ENCODE peak calls at places on chromosomes 7 and 10, in seven cellular contexts. J is GM03348, D is suprapubic skin, X is GM19239, E is naive B cell, O is AG10803, H is AG04449. G is an unnamed sample.

GRCh38 chr7:95686109-95686508 is 86.2 kb upstream of the DYNC1I1 start:
- DNase-seq in E (peak; percentile 43), J (peak; percentile 37), O (peak; percentile 61), X (no peak), D (no peak), H (peak; percentile 9), G (no peak)

GRCh38 chr10:38147686-38148085 is 53.5 kb downstream of the ZNF37A start:
- DNase-seq in D (no peak), H (no peak), X (no peak), O (no peak), E (no peak), J (no peak), G (no peak)

GRCh38 chr10:69179089-69179742 is 818 bp upstream of the SUPV3L1 start:
- DNase-seq in X (peak; percentile 6), D (no peak), E (no peak), O (peak; percentile 54), J (peak; percentile 31), H (no peak), G (no peak)

GRCh38 chr10:7659560-7659959 is 7.2 kb downstream of the ITIH5 start:
- DNase-seq in O (peak; percentile 46), E (no peak), J (peak; percentile 32), X (no peak), H (no peak), D (no peak), G (no peak)

GRCh38 chr10:12839941-12840611 is 161.4 kb downstream of the CCDC3 start:
- DNase-seq in E (no peak), O (no peak), J (no peak), D (peak; percentile 68), X (no peak), H (no peak), G (no peak)

GRCh38 chr10:71643904-71644303 is 75.7 kb downstream of the C10orf105 start:
- DNase-seq in J (no peak), X (no peak), D (no peak), O (no peak), H (no peak), E (no peak), G (no peak)

GRCh38 chr7:117338020-117338419 is 15.2 kb upstream of the WNT2 start:
- DNase-seq in J (peak; percentile 7), X (no peak), E (no peak), D (no peak), O (peak; percentile 45), H (no peak), G (no peak)

GRCh38 chr7:134945711-134946110 is 40.6 kb upstream of the AGBL3 start:
- DNase-seq in J (no peak), X (no peak), D (no peak), H (no peak), O (no peak), E (no peak), G (no peak)

GRCh38 chr7:90311185-90311584 is 9.9 kb downstream of the FAM237B start:
- DNase-seq in H (no peak), X (no peak), J (no peak), O (no peak), D (no peak), E (no peak), G (no peak)

GRCh38 chr7:98555403-98555802 is 61.7 kb upstream of the NPTX2 start:
- DNase-seq in E (no peak), H (no peak), O (no peak), J (no peak), X (no peak), D (no peak), G (no peak)

GRCh38 chr7:155254018-155254417 is 43.7 kb upstream of the INSIG1 start:
- DNase-seq in E (no peak), H (no peak), X (no peak), O (no peak), J (no peak), D (no peak), G (no peak)

GRCh38 chr7:87213801-87214200 is 5.7 kb downstream of the TMEM243 start:
- DNase-seq in D (no peak), J (no peak), E (no peak), O (peak; percentile 15), X (no peak), H (no peak), G (no peak)

GRCh38 chr10:35331894-35332640 is 4.2 kb upstream of the CCNY start:
- DNase-seq in H (peak; percentile 44), D (no peak), J (peak; percentile 78), E (no peak), X (no peak), O (peak; percentile 79), G (no peak)

GRCh38 chr7:11448319-11448718 is 383.7 kb downstream of the THSD7A start:
- DNase-seq in D (no peak), E (no peak), J (no peak), X (no peak), O (no peak), H (no peak), G (no peak)

GRCh38 chr7:92717982-92718716 is 118.2 kb downstream of the CDK6 start:
- DNase-seq in X (no peak), J (peak; percentile 39), H (no peak), E (peak; percentile 46), O (peak; percentile 49), D (no peak), G (peak; percentile 32)

GRCh38 chr7:55308186-55308929 is 56.8 kb upstream of the LANCL2 start:
- DNase-seq in J (peak; percentile 91), H (peak; percentile 73), E (no peak), D (no peak), O (peak; percentile 95), X (no peak), G (no peak)

GRCh38 chr7:101373812-101374612 is 11.3 kb downstream of the COL26A1 start:
- DNase-seq in J (no peak), O (no peak), X (no peak), H (no peak), E (no peak), D (no peak), G (no peak)

GRCh38 chr7:158495256-158495655 is 92.4 kb downstream of the PTPRN2 start:
- DNase-seq in H (no peak), E (no peak), D (no peak), J (no peak), X (no peak), O (no peak), G (no peak)

GRCh38 chr7:2205036-2205780 is 27.5 kb downstream of the MAD1L1 start:
- DNase-seq in J (no peak), E (no peak), D (peak; percentile 59), O (no peak), X (no peak), H (no peak), G (no peak)

GRCh38 chr7:85030893-85031292 is 156.0 kb downstream of the SEMA3D start:
- DNase-seq in H (peak; percentile 26), O (peak; percentile 71), X (no peak), E (peak; percentile 11), D (no peak), J (peak; percentile 52), G (no peak)

G was measured in tibial nerve.